ENCODE peak calls at places on chromosomes 13 and 19, in four cellular contexts. S is GM12878, T is K562, V is HepG2. N is an unnamed sample.

GRCh38 chr13:37375724-37376123 is 222.8 kb downstream of the POSTN start:
- DNase-seq in S (no peak), T (no peak), V (no peak), N (no peak)

GRCh38 chr19:35015576-35016351 is 14.5 kb upstream of the SCN1B start:
- DNase-seq in S (no peak), T (no peak), V (no peak), N (no peak)

GRCh38 chr19:12913011-12913561 is 6.0 kb downstream of the SYCE2 start:
- DNase-seq in S (no peak), T (peak), V (peak), N (peak)

GRCh38 chr19:37401078-37401477 is 30.2 kb downstream of the ZNF527 start:
- DNase-seq in S (no peak), T (no peak), V (no peak), N (no peak)

GRCh38 chr19:5826531-5827341 is 12.8 kb downstream of the FUT6 start:
- DNase-seq in S (no peak), T (peak), V (peak), N (no peak)

GRCh38 chr19:13117772-13118423 is at the start of gene NACC1:
- DNase-seq in S (no peak), T (peak), V (peak), N (peak)

GRCh38 chr19:11079999-11080398 is 9.3 kb upstream of the LDLR start:
- DNase-seq in S (no peak), T (no peak), V (no peak), N (no peak)

GRCh38 chr13:73421310-73421912 is 362.6 kb downstream of the KLF5 start:
- DNase-seq in S (no peak), T (no peak), V (no peak), N (no peak)

GRCh38 chr13:60267498-60268202 is 103.9 kb upstream of the DIAPH3 start:
- DNase-seq in S (no peak), T (peak), V (no peak), N (peak)

GRCh38 chr19:2305974-2306806 is 1.8 kb downstream of the LINGO3 start:
- DNase-seq in S (no peak), T (no peak), V (no peak), N (no peak)

GRCh38 chr13:33208290-33208990 is 77.1 kb downstream of the STARD13 start:
- DNase-seq in S (no peak), T (no peak), V (no peak), N (no peak)

GRCh38 chr13:108342369-108343289 is 73.1 kb downstream of the TNFSF13B start:
- DNase-seq in S (peak), T (peak), V (peak), N (peak)

GRCh38 chr13:110454227-110454859 is 107.2 kb downstream of the RAB20 start:
- DNase-seq in S (no peak), T (no peak), V (no peak), N (no peak)

GRCh38 chr19:49856574-49857021 is 5.6 kb downstream of the PTOV1 start:
- DNase-seq in S (no peak), T (no peak), V (no peak), N (no peak)

GRCh38 chr13:108987945-108988344 is 358.5 kb downstream of the MYO16 start:
- DNase-seq in S (no peak), T (no peak), V (no peak), N (no peak)

GRCh38 chr13:98632971-98633370 is 56.1 kb upstream of the STK24 start:
- DNase-seq in S (no peak), T (no peak), V (no peak), N (no peak)

GRCh38 chr19:23996549-23996948 is 81.9 kb downstream of the ZNF726 start:
- DNase-seq in S (no peak), T (peak), V (peak), N (no peak)

GRCh38 chr19:34555447-34555846 is 73.9 kb downstream of the WTIP start:
- DNase-seq in S (no peak), T (peak), V (peak), N (peak)

GRCh38 chr19:37999309-38000213 is 92.6 kb downstream of the SIPA1L3 start:
- DNase-seq in S (no peak), T (no peak), V (no peak), N (peak)

GRCh38 chr13:97136418-97136817 is 85.7 kb upstream of the MBNL2 start:
- DNase-seq in S (no peak), T (no peak), V (no peak), N (no peak)

GRCh38 chr13:35139591-35139990 is 197.5 kb downstream of the NBEA start:
- DNase-seq in S (no peak), T (no peak), V (no peak), N (peak)

GRCh38 chr19:33405491-33406461 is 32.3 kb downstream of the CEBPG start:
- DNase-seq in S (no peak), T (no peak), V (no peak), N (no peak)

GRCh38 chr13:98577823-98578285 is 947 bp upstream of the STK24 start:
- DNase-seq in S (no peak), T (no peak), V (peak), N (no peak)

GRCh38 chr13:78161266-78161665 is 242.6 kb upstream of the EDNRB start:
- DNase-seq in S (no peak), T (no peak), V (no peak), N (no peak)

GRCh38 chr19:52946322-52947310 is 16.1 kb downstream of the ZNF816 start:
- DNase-seq in S (no peak), T (peak), V (no peak), N (peak)

GRCh38 chr13:76944457-76944856 is 3.9 kb upstream of the ACOD1 start:
- DNase-seq in S (no peak), T (no peak), V (no peak), N (no peak)

GRCh38 chr19:49555600-49556411 is 24.6 kb downstream of the NOSIP start:
- DNase-seq in S (no peak), T (peak), V (no peak), N (peak)

GRCh38 chr19:54352546-54352945 is 12.2 kb downstream of the LAIR1 start:
- DNase-seq in S (no peak), T (no peak), V (no peak), N (no peak)

GRCh38 chr19:45469835-45470146 is 2.0 kb downstream of the FOSB start:
- DNase-seq in S (no peak), T (peak), V (peak), N (no peak)

GRCh38 chr13:111791131-111791530 is 275.8 kb upstream of the SOX1 start:
- DNase-seq in S (no peak), T (no peak), V (no peak), N (no peak)

GRCh38 chr13:49476529-49476928 is 19.2 kb upstream of the PHF11 start:
- DNase-seq in S (no peak), T (no peak), V (no peak), N (no peak)

GRCh38 chr19:12985049-12985776 is 10.1 kb upstream of the NFIX start:
- DNase-seq in S (no peak), T (peak), V (peak), N (no peak)

GRCh38 chr19:39098365-39099269 is 14.4 kb downstream of the ACP7 start:
- DNase-seq in S (no peak), T (no peak), V (no peak), N (no peak)

GRCh38 chr13:24181991-24182702 is 21.6 kb downstream of the SPATA13 start:
- DNase-seq in S (no peak), T (no peak), V (peak), N (no peak)

DNA sequence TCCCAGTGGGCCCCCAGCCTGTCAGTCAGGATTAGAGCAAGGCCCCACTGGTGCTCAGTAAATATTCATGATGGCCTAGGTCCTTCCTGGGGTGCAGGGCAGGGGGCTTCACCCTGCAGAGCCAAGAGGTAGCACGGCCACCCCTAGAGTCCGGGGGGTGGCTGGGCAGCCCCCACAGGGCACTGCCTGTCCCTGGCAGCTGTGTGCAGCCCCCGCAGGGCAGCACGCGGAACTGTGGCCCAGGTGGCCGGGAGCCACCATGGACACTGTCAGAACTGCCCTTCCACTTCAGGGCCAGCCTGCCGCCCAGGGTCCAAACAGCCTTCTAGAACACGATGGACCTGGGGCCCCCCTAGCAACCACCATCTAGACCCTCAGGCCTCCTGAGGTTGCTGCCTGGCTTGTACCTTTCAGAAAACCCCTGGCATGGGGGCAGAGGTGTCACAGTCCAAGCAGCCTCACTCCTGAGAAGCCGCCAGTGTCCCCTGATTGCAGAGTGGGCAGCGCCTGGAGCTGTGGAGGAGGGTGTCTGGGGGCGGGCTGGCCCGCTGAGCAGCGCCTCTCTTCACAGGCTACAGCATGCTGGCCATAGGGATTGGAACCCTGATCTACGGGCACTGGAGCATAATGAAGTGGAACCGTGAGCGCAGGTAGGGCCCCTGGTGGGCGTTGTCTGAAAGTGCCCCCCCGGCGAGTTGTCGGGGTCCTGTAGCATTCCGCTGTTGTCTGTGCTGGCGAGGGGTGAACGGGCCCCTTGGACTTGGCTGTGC is 2.9 kb upstream of the YJEFN3 start:
- DNase-seq in S (no peak), T (no peak), V (no peak), N (no peak)
- H3K9ac ChIP-seq in S (peak), T (no peak), V (no peak), N (no peak)

GRCh38 chr13:29786698-29787097 is 63.7 kb downstream of the UBL3 start:
- DNase-seq in S (no peak), T (no peak), V (no peak), N (no peak)

GRCh38 chr13:29791508-29791907 is 58.9 kb downstream of the UBL3 start:
- DNase-seq in S (no peak), T (no peak), V (no peak), N (no peak)

GRCh38 chr13:29791997-29792775 is 58.2 kb downstream of the UBL3 start:
- DNase-seq in S (no peak), T (no peak), V (no peak), N (no peak)
- H3K4me2 ChIP-seq in S (no peak), T (no peak), V (no peak), N (no peak)

DNA sequence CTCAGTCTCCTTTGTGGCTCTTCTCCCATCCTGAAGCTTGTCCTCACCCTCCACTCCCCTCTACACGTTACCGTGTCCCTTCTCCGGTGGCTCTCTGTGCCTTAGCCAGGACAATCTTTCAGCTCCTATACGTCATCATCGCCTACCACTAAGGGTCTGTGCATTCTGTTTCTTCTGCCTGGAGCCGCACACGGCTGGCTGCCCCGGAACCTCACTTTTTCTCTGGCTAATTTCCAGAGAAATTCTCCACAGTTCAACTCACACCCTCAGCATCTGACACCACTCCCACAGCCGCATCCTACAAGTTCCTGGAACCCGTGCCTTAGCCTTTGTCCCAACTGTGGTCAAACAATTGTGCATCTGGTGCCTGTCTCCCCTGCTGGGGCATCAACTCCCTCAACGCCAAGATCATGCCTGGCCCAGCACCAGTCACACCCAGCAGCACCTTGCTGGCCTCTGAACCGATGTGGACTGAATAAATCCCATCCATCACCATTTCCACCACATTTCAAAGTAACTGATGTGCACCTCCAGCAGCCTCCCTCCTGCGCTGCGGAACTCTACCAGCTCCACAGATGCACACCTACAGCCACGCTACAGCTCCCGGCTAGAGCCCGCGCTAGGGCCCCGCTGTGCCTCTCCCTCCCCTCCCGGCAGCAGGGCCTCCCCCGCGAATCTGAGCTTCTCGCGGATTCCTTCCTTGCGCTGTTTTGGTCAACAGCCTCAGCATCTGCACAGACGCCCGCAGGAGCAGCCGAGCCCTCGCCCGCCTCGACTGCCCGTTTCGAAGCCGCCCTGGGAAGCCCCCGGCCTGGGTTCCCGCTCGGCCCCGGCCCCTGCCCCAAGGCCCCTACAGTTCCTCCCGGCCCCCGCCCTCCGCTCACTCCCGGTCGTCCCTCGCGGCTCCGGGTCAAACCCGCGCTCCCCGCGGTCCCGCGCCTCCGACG is 689 bp downstream of the DCUN1D2 start:
- DNase-seq in S (no peak), T (peak), V (no peak), N (peak)
- TF ChIP-seq MYC in S (no peak), T (no peak), V (no peak), N (no peak)

DNA sequence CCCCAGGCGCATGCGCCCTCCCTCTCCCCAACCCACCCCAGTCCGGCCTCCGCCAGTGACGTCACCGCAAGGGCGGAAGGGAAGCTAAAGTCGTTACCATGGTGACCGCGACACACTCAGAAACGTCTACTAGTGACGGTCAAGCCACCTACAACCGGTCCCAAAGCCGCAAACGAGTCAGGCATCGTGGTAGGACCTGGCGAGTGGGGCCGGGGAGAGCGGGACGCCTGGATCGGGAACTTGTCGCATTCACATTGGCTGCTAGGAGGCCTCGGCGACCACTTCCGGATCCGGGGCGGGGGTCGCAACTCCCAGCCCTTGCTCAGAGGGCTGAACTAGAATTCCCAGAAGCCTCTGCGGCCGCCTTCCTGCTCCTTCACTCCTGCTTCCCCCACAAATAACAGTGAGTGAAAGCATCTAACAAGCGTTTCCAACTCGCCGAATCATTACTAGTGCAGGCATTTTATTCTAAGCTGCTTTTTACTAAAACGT is at the start of gene ZSCAN5A:
- DNase-seq in S (peak), T (peak), V (peak), N (peak)
- H3K9ac ChIP-seq in S (peak), T (peak), V (peak), N (peak)

GRCh38 chr13:113033498-113033897 is 64.5 kb downstream of the MCF2L start:
- DNase-seq in S (no peak), T (no peak), V (no peak), N (no peak)
- H3K4me2 ChIP-seq in S (no peak), T (no peak), V (no peak), N (no peak)

GRCh38 chr19:8251025-8251472 is 41.9 kb downstream of the CERS4 start:
- DNase-seq in S (no peak), T (no peak), V (no peak), N (no peak)
- TF ChIP-seq MYC in S (no peak), T (no peak), V (no peak), N (no peak)